ENCODE peak calls at places on chromosomes 1 and 21, in seven cellular contexts. L, T, R, D, Z, M and V are unnamed samples.
A peak's percentile ranks its signal among the peaks of the same experiment; 100 is the strongest.

GRCh38 chr1:109807398-109807795 is 43.7 kb upstream of the EPS8L3 start:
- DNase-seq in L (no peak), T (no peak), R (no peak), D (no peak), Z (no peak), M (peak; percentile 46), V (no peak)

GRCh38 chr1:31739281-31739853 is 24.8 kb downstream of the ADGRB2 start:
- DNase-seq in L (peak; percentile 83), T (no peak), R (peak; percentile 72), D (no peak), Z (no peak), M (no peak), V (peak; percentile 69)

GRCh38 chr1:11364170-11364569 is 91.2 kb downstream of the UBIAD1 start:
- DNase-seq in L (no peak), T (no peak), R (peak; percentile 14), D (no peak), Z (no peak), M (no peak), V (no peak)

GRCh38 chr1:156070523-156070922 is 9.6 kb downstream of the RAB25 start:
- DNase-seq in L (no peak), T (no peak), R (no peak), D (no peak), Z (no peak), M (no peak), V (no peak)

GRCh38 chr1:26768755-26769154 is 19.0 kb upstream of the PIGV start:
- DNase-seq in L (no peak), T (no peak), R (no peak), D (no peak), Z (no peak), M (no peak), V (peak; percentile 29)

GRCh38 chr1:19618428-19618827 is 25.7 kb upstream of the NBL1 start:
- DNase-seq in L (no peak), T (no peak), R (no peak), D (no peak), Z (no peak), M (no peak), V (peak; percentile 47)

GRCh38 chr21:38500073-38500472 is 1.8 kb upstream of the ERG start:
- DNase-seq in L (no peak), T (no peak), R (no peak), D (no peak), Z (no peak), M (no peak), V (no peak)

GRCh38 chr1:82604524-82604923 is 803.8 kb downstream of the ADGRL2 start:
- DNase-seq in L (no peak), T (no peak), R (no peak), D (peak; percentile 55), Z (no peak), M (no peak), V (no peak)

GRCh38 chr1:217407426-217407825 is 223.5 kb downstream of the GPATCH2 start:
- DNase-seq in L (no peak), T (no peak), R (no peak), D (no peak), Z (no peak), M (no peak), V (no peak)

GRCh38 chr1:2525896-2526823 is at the start of gene PANK4:
- DNase-seq in L (peak; percentile 98), T (peak; percentile 83), R (peak; percentile 92), D (peak; percentile 98), Z (peak; percentile 90), M (peak; percentile 98), V (peak; percentile 74)

GRCh38 chr1:197067457-197067818 is 378 bp upstream of the F13B start:
- DNase-seq in L (no peak), T (no peak), R (no peak), D (no peak), Z (no peak), M (no peak), V (no peak)

GRCh38 chr1:45608475-45609156 is 15.2 kb downstream of the CCDC17 start:
- DNase-seq in L (no peak), T (no peak), R (no peak), D (no peak), Z (peak; percentile 30), M (no peak), V (no peak)

GRCh38 chr1:58190614-58191013 is 355.9 kb downstream of the OMA1 start:
- DNase-seq in L (no peak), T (no peak), R (no peak), D (no peak), Z (no peak), M (no peak), V (no peak)
- H3K4me1 ChIP-seq in L (no peaks in the 10 kb centered on the region), T (no peaks in the 10 kb centered on the region), R (no peaks in the 10 kb centered on the region), D (no peaks in the 10 kb centered on the region), Z (no peaks in the 10 kb centered on the region), M (no peaks in the 10 kb centered on the region), V (no peaks in the 10 kb centered on the region)

DNA sequence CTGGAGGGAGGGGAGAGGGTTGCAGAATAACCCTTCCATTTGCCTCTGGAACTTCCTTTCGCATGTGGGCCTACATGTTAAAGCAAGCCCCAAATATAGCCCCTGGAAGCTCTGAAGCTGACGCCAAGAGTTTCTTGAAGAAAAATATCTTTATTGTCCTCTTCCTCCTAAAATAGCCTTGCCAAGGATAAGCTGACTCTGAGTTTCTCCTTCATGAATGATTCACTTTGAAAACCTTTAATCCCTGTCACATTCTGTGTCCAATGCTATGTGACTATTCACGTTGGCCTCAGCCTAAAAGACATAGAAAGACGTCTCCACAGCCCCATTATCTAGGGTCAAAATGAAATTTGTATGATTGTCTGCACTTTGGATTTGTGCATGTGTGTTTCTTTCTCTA is 6.4 kb downstream of the C1orf116 start:
- DNase-seq in L (no peak), T (no peak), R (no peak), D (no peak), Z (no peak), M (no peak), V (no peak)
- H3K27ac ChIP-seq in L (peak overlapping the region; percentile 79), T (no peak overlapping the region), R (no peak overlapping the region), D (peak overlapping the region; percentile 79), Z (peak overlapping the region; percentile 38), M (peak overlapping the region; percentile 78), V (peak overlapping the region; percentile 98)

GRCh38 chr1:37035014-37035686 is 835 bp upstream of the GRIK3 start:
- DNase-seq in L (no peak), T (no peak), R (no peak), D (no peak), Z (no peak), M (no peak), V (no peak)
- TF ChIP-seq CTCF in L (no peak), T (no peak), R (no peak), D (no peak), Z (no peak), M (no peak), V (no peak)

GRCh38 chr1:214541206-214541605 is 10.2 kb downstream of the PTPN14 start:
- DNase-seq in L (no peak), T (no peak), R (no peak), D (no peak), Z (no peak), M (no peak), V (no peak)

GRCh38 chr1:214541693-214542092 is 9.7 kb downstream of the PTPN14 start:
- DNase-seq in L (no peak), T (no peak), R (no peak), D (no peak), Z (no peak), M (no peak), V (no peak)

GRCh38 chr1:214540324-214540723 is 11.1 kb downstream of the PTPN14 start:
- DNase-seq in L (no peak), T (no peak), R (no peak), D (peak; percentile 60), Z (no peak), M (no peak), V (no peak)

GRCh38 chr1:214544791-214545190 is 6.6 kb downstream of the PTPN14 start:
- DNase-seq in L (no peak), T (no peak), R (no peak), D (no peak), Z (no peak), M (no peak), V (no peak)

DNA sequence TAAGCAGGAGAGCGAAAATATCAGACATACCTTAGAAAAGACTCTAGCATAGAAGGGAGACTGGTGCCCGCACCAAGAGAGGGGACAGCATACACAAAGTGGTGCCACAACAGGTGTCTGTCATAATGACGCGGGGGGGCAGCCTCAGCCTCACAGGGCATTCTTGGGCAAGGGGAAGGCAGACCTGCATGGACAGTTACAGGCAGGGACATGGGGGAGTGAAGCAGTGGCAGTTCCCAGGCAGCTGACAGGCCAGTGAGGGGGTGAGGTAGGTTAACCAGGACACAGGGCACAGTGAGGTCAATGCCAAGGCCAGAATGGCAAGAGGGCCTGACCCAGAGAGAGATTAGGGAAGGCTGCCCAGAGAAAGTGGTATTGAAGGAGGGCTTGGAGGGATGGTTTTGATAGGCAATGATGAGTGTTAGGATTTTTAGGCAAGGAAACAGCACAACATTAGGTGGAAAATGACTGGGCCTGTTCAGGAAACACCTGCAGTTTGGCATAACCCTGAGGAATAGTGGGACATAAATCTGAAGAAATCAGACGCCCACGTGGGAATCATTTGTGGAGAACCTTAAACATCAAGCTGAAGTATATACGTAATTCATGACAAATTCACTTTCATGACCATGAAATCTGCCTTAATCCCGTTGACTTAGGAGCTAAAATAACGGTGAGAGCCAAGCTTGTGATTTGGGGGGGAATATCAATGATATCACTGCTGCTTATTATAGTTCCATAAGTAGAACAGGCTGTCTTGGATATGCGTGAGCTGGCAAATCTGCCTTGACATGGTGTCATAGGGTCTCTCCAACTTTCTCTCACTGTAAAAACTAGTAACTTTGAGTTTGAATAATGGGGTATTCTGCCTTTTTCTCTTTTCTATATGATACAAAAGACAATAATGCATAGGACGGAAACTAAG is 8.9 kb downstream of the PTPN14 start:
- DNase-seq in L (no peak), T (no peak), R (no peak), D (no peak), Z (no peak), M (no peak), V (no peak)
- H3K4me1 ChIP-seq in L (no peaks in the 10 kb centered on the region), T (no peaks in the 10 kb centered on the region), R (peaks cover 6% of the 10 kb centered on the region), D (peaks cover 3% of the 10 kb centered on the region), Z (peaks cover 73% of the 10 kb centered on the region), M (peaks cover 6% of the 10 kb centered on the region), V (peaks cover 55% of the 10 kb centered on the region)